ENCODE peak calls at places on chromosomes 2 and 18, in four cellular contexts. N, Y, U and J are unnamed samples.

GRCh38 chr2:8457620-8458255 is 224.1 kb upstream of the ID2 start:
- DNase-seq in N (no peak), Y (no peak), U (no peak), J (no peak)

GRCh38 chr2:181376999-181377398 is 80.2 kb upstream of the ITGA4 start:
- DNase-seq in N (no peak), Y (no peak), U (no peak), J (no peak)

GRCh38 chr18:48961547-48961946 is 10.8 kb upstream of the SMAD7 start:
- DNase-seq in N (no peak), Y (no peak), U (no peak), J (no peak)

GRCh38 chr18:499351-500229 is 911 bp downstream of the COLEC12 start:
- DNase-seq in N (no peak), Y (no peak), U (no peak), J (no peak)

GRCh38 chr2:73111300-73112025 is 1.3 kb downstream of the RAB11FIP5 start:
- DNase-seq in N (no peak), Y (no peak), U (no peak), J (no peak)

GRCh38 chr18:51617572-51618260 is 420.2 kb upstream of the MEX3C start:
- DNase-seq in N (no peak), Y (no peak), U (no peak), J (no peak)

GRCh38 chr18:67509711-67510110 is 6.8 kb downstream of the DSEL start:
- DNase-seq in N (no peak), Y (no peak), U (no peak), J (no peak)

GRCh38 chr2:106812377-106812776 is 73.6 kb downstream of the ST6GAL2 start:
- DNase-seq in N (no peak), Y (no peak), U (no peak), J (no peak)

GRCh38 chr2:75516378-75517122 is 44.2 kb downstream of the EVA1A start:
- DNase-seq in N (no peak), Y (no peak), U (no peak), J (no peak)

GRCh38 chr2:203751886-203752285 is 45.4 kb downstream of the CD28 start:
- DNase-seq in N (no peak), Y (no peak), U (no peak), J (no peak)

GRCh38 chr2:207085110-207085509 is 80.6 kb downstream of the KLF7 start:
- DNase-seq in N (no peak), Y (no peak), U (no peak), J (no peak)

GRCh38 chr2:239046822-239047221 is 198.9 kb downstream of the TWIST2 start:
- DNase-seq in N (no peak), Y (no peak), U (no peak), J (no peak)

GRCh38 chr2:126784636-126785035 is 114.1 kb upstream of the TEX51 start:
- DNase-seq in N (no peak), Y (no peak), U (no peak), J (no peak)

GRCh38 chr2:45283764-45284620 is 274.7 kb upstream of the SIX2 start:
- DNase-seq in N (no peak), Y (no peak), U (no peak), J (no peak)

GRCh38 chr2:73981081-73981968 is 3.4 kb upstream of the TET3 start:
- DNase-seq in N (peak), Y (no peak), U (no peak), J (no peak)

GRCh38 chr2:164981217-164981990 is 26.1 kb upstream of the SLC38A11 start:
- DNase-seq in N (no peak), Y (no peak), U (no peak), J (no peak)

GRCh38 chr2:26954135-26954534 is 16.3 kb upstream of the MAPRE3 start:
- DNase-seq in N (no peak), Y (no peak), U (no peak), J (no peak)

GRCh38 chr2:96153291-96153713 is 8.1 kb upstream of the DUSP2 start:
- DNase-seq in N (no peak), Y (no peak), U (no peak), J (no peak)

GRCh38 chr2:38109732-38110181 is 33.8 kb upstream of the CYP1B1 start:
- DNase-seq in N (no peak), Y (no peak), U (no peak), J (no peak)

GRCh38 chr2:112229365-112229764 is 25.5 kb downstream of the ZC3H8 start:
- DNase-seq in N (no peak), Y (no peak), U (no peak), J (no peak)

GRCh38 chr2:197919487-197919886 is 115.1 kb downstream of the PLCL1 start:
- DNase-seq in N (no peak), Y (no peak), U (no peak), J (no peak)

GRCh38 chr2:43714164-43714563 is 37.9 kb upstream of the C1GALT1C1L start:
- DNase-seq in N (no peak), Y (no peak), U (no peak), J (no peak)

GRCh38 chr2:177740718-177741117 is 331.9 kb downstream of the PDE11A start:
- DNase-seq in N (no peak), Y (no peak), U (no peak), J (no peak)

GRCh38 chr18:26621161-26622026 is 73.0 kb upstream of the KCTD1 start:
- DNase-seq in N (peak), Y (no peak), U (no peak), J (no peak)

GRCh38 chr2:10120938-10121574 is 1.5 kb upstream of the RRM2 start:
- DNase-seq in N (peak), Y (no peak), U (no peak), J (no peak)

GRCh38 chr2:84830095-84830494 is 50.8 kb downstream of the TRABD2A start:
- DNase-seq in N (no peak), Y (no peak), U (no peak), J (no peak)

GRCh38 chr2:128645631-128646030 is 327.0 kb upstream of the HS6ST1 start:
- DNase-seq in N (no peak), Y (no peak), U (no peak), J (no peak)

GRCh38 chr2:219215871-219216536 is 2.8 kb downstream of the ABCB6 start:
- DNase-seq in N (no peak), Y (no peak), U (no peak), J (no peak)

GRCh38 chr2:201642086-201642578 is 1.2 kb downstream of the TMEM237 start:
- DNase-seq in N (peak), Y (no peak), U (no peak), J (no peak)

GRCh38 chr2:27871805-27872204 is 18.4 kb downstream of the RBKS start:
- DNase-seq in N (no peak), Y (no peak), U (no peak), J (no peak)

GRCh38 chr2:185583058-185583816 is 155.4 kb upstream of the FSIP2 start:
- DNase-seq in N (no peak), Y (no peak), U (no peak), J (no peak)